ENCODE peak calls at places on chromosomes 13 and 19, in nine cellular contexts. One of them, this sample, is unnamed.

GRCh38 chr13:99656843-99657506 is 155.7 kb downstream of the TM9SF2 start:
- DNase-seq in MCF 10A: no peak
- DNase-seq in progenitor cell of endocrine pancreas: no peak
- DNase-seq in GM23338: no peak
- DNase-seq in fibroblast of mammary gland: no peak
- DNase-seq in thoracic aorta: no peak
- DNase-seq in H1: no peak
- DNase-seq in neural progenitor cell: peak
- DNase-seq in right atrium auricular region: no peak
- DNase-seq in this sample: no peak

GRCh38 chr19:2294377-2295335 is 12.7 kb upstream of the PEAK3 start:
- DNase-seq in MCF 10A: no peak
- DNase-seq in progenitor cell of endocrine pancreas: no peak
- DNase-seq in GM23338: no peak
- DNase-seq in fibroblast of mammary gland: peak
- DNase-seq in thoracic aorta: no peak
- DNase-seq in H1: no peak
- DNase-seq in neural progenitor cell: no peak
- DNase-seq in right atrium auricular region: no peak
- DNase-seq in this sample: peak

GRCh38 chr13:108734676-108735075 is 105.3 kb downstream of the MYO16 start:
- DNase-seq in MCF 10A: no peak
- DNase-seq in progenitor cell of endocrine pancreas: no peak
- DNase-seq in GM23338: peak
- DNase-seq in fibroblast of mammary gland: no peak
- DNase-seq in thoracic aorta: no peak
- DNase-seq in H1: peak
- DNase-seq in neural progenitor cell: peak
- DNase-seq in right atrium auricular region: no peak
- DNase-seq in this sample: no peak

GRCh38 chr13:87661471-87661870 is 9.7 kb upstream of the SLITRK5 start:
- DNase-seq in MCF 10A: peak
- DNase-seq in progenitor cell of endocrine pancreas: no peak
- DNase-seq in GM23338: no peak
- DNase-seq in fibroblast of mammary gland: peak
- DNase-seq in thoracic aorta: no peak
- DNase-seq in H1: no peak
- DNase-seq in neural progenitor cell: no peak
- DNase-seq in right atrium auricular region: no peak
- DNase-seq in this sample: no peak

GRCh38 chr13:77715233-77715891 is 17.9 kb downstream of the SLAIN1 start:
- DNase-seq in MCF 10A: no peak
- DNase-seq in progenitor cell of endocrine pancreas: no peak
- DNase-seq in GM23338: no peak
- DNase-seq in fibroblast of mammary gland: no peak
- DNase-seq in thoracic aorta: no peak
- DNase-seq in H1: no peak
- DNase-seq in neural progenitor cell: no peak
- DNase-seq in right atrium auricular region: no peak
- DNase-seq in this sample: no peak

GRCh38 chr13:102846261-102847015 is 606 bp downstream of the ERCC5 start:
- DNase-seq in MCF 10A: peak
- DNase-seq in progenitor cell of endocrine pancreas: peak
- DNase-seq in GM23338: peak
- DNase-seq in fibroblast of mammary gland: peak
- DNase-seq in thoracic aorta: no peak
- DNase-seq in H1: no peak
- DNase-seq in neural progenitor cell: peak
- DNase-seq in right atrium auricular region: no peak
- DNase-seq in this sample: no peak

GRCh38 chr19:47652285-47652684 is 43.4 kb downstream of the BICRA start:
- DNase-seq in MCF 10A: no peak
- DNase-seq in progenitor cell of endocrine pancreas: no peak
- DNase-seq in GM23338: no peak
- DNase-seq in fibroblast of mammary gland: no peak
- DNase-seq in thoracic aorta: no peak
- DNase-seq in H1: no peak
- DNase-seq in neural progenitor cell: no peak
- DNase-seq in right atrium auricular region: no peak
- DNase-seq in this sample: no peak

GRCh38 chr13:113746143-113746525 is 12.9 kb upstream of the TMEM255B start:
- DNase-seq in MCF 10A: no peak
- DNase-seq in progenitor cell of endocrine pancreas: no peak
- DNase-seq in GM23338: peak
- DNase-seq in fibroblast of mammary gland: no peak
- DNase-seq in thoracic aorta: no peak
- DNase-seq in H1: no peak
- DNase-seq in neural progenitor cell: no peak
- DNase-seq in right atrium auricular region: no peak
- DNase-seq in this sample: no peak

GRCh38 chr19:33055718-33056117 is 9.0 kb downstream of the RHPN2 start:
- DNase-seq in MCF 10A: no peak
- DNase-seq in progenitor cell of endocrine pancreas: no peak
- DNase-seq in GM23338: no peak
- DNase-seq in fibroblast of mammary gland: no peak
- DNase-seq in thoracic aorta: no peak
- DNase-seq in H1: no peak
- DNase-seq in neural progenitor cell: peak
- DNase-seq in right atrium auricular region: no peak
- DNase-seq in this sample: no peak

GRCh38 chr13:74273591-74273990 is 139.4 kb upstream of the KLF12 start:
- DNase-seq in MCF 10A: no peak
- DNase-seq in progenitor cell of endocrine pancreas: no peak
- DNase-seq in GM23338: no peak
- DNase-seq in fibroblast of mammary gland: no peak
- DNase-seq in thoracic aorta: no peak
- DNase-seq in H1: no peak
- DNase-seq in neural progenitor cell: no peak
- DNase-seq in right atrium auricular region: no peak
- DNase-seq in this sample: no peak

GRCh38 chr13:76027131-76027530 is 391.0 kb downstream of the LMO7 start:
- DNase-seq in MCF 10A: no peak
- DNase-seq in progenitor cell of endocrine pancreas: no peak
- DNase-seq in GM23338: peak
- DNase-seq in fibroblast of mammary gland: no peak
- DNase-seq in thoracic aorta: no peak
- DNase-seq in H1: no peak
- DNase-seq in neural progenitor cell: peak
- DNase-seq in right atrium auricular region: no peak
- DNase-seq in this sample: no peak

GRCh38 chr19:44748426-44749254 is at the start of gene BCL3:
- DNase-seq in MCF 10A: no peak
- DNase-seq in progenitor cell of endocrine pancreas: no peak
- DNase-seq in GM23338: peak
- DNase-seq in fibroblast of mammary gland: peak
- DNase-seq in thoracic aorta: no peak
- DNase-seq in H1: no peak
- DNase-seq in neural progenitor cell: peak
- DNase-seq in right atrium auricular region: no peak
- DNase-seq in this sample: no peak

GRCh38 chr13:32695602-32696250 is 109.5 kb downstream of the PDS5B start:
- DNase-seq in MCF 10A: no peak
- DNase-seq in progenitor cell of endocrine pancreas: no peak
- DNase-seq in GM23338: no peak
- DNase-seq in fibroblast of mammary gland: no peak
- DNase-seq in thoracic aorta: no peak
- DNase-seq in H1: no peak
- DNase-seq in neural progenitor cell: no peak
- DNase-seq in right atrium auricular region: no peak
- DNase-seq in this sample: no peak

GRCh38 chr19:44993526-44993925 is 7.7 kb upstream of the RELB start:
- DNase-seq in MCF 10A: no peak
- DNase-seq in progenitor cell of endocrine pancreas: no peak
- DNase-seq in GM23338: no peak
- DNase-seq in fibroblast of mammary gland: no peak
- DNase-seq in thoracic aorta: no peak
- DNase-seq in H1: no peak
- DNase-seq in neural progenitor cell: no peak
- DNase-seq in right atrium auricular region: no peak
- DNase-seq in this sample: no peak

GRCh38 chr13:24254151-24254810 is 55.1 kb upstream of the C1QTNF9 start:
- DNase-seq in MCF 10A: peak
- DNase-seq in progenitor cell of endocrine pancreas: no peak
- DNase-seq in GM23338: no peak
- DNase-seq in fibroblast of mammary gland: peak
- DNase-seq in thoracic aorta: no peak
- DNase-seq in H1: no peak
- DNase-seq in neural progenitor cell: no peak
- DNase-seq in right atrium auricular region: peak
- DNase-seq in this sample: no peak

GRCh38 chr19:58572026-58572817 is 913 bp downstream of the MZF1 start:
- DNase-seq in MCF 10A: no peak
- DNase-seq in progenitor cell of endocrine pancreas: no peak
- DNase-seq in GM23338: no peak
- DNase-seq in fibroblast of mammary gland: no peak
- DNase-seq in thoracic aorta: no peak
- DNase-seq in H1: no peak
- DNase-seq in neural progenitor cell: peak
- DNase-seq in right atrium auricular region: no peak
- DNase-seq in this sample: peak

GRCh38 chr13:99528547-99528946 is 27.3 kb downstream of the TM9SF2 start:
- DNase-seq in MCF 10A: peak
- DNase-seq in progenitor cell of endocrine pancreas: no peak
- DNase-seq in GM23338: no peak
- DNase-seq in fibroblast of mammary gland: no peak
- DNase-seq in thoracic aorta: no peak
- DNase-seq in H1: no peak
- DNase-seq in neural progenitor cell: peak
- DNase-seq in right atrium auricular region: no peak
- DNase-seq in this sample: no peak

GRCh38 chr19:35216833-35217707 is 11.5 kb downstream of the FAM187B start:
- DNase-seq in MCF 10A: peak
- DNase-seq in progenitor cell of endocrine pancreas: no peak
- DNase-seq in GM23338: peak
- DNase-seq in fibroblast of mammary gland: no peak
- DNase-seq in thoracic aorta: no peak
- DNase-seq in H1: no peak
- DNase-seq in neural progenitor cell: no peak
- DNase-seq in right atrium auricular region: no peak
- DNase-seq in this sample: no peak
- TF ChIP-seq CTCF in MCF 10A: no peak
- TF ChIP-seq CTCF in progenitor cell of endocrine pancreas: no peak
- TF ChIP-seq CTCF in GM23338: peak
- TF ChIP-seq CTCF in fibroblast of mammary gland: no peak
- TF ChIP-seq CTCF in thoracic aorta: no peak
- TF ChIP-seq CTCF in H1: peak
- TF ChIP-seq CTCF in neural progenitor cell: no peak
- TF ChIP-seq CTCF in right atrium auricular region: no peak
- TF ChIP-seq CTCF in this sample: no peak

GRCh38 chr13:69567514-69567913 is 540.1 kb upstream of the ATXN8OS start:
- DNase-seq in MCF 10A: no peak
- DNase-seq in progenitor cell of endocrine pancreas: no peak
- DNase-seq in GM23338: no peak
- DNase-seq in fibroblast of mammary gland: no peak
- DNase-seq in thoracic aorta: no peak
- DNase-seq in H1: no peak
- DNase-seq in neural progenitor cell: no peak
- DNase-seq in right atrium auricular region: no peak
- DNase-seq in this sample: no peak

GRCh38 chr13:69566104-69566716 is 541.4 kb upstream of the ATXN8OS start:
- DNase-seq in MCF 10A: no peak
- DNase-seq in progenitor cell of endocrine pancreas: no peak
- DNase-seq in GM23338: no peak
- DNase-seq in fibroblast of mammary gland: no peak
- DNase-seq in thoracic aorta: no peak
- DNase-seq in H1: no peak
- DNase-seq in neural progenitor cell: no peak
- DNase-seq in right atrium auricular region: no peak
- DNase-seq in this sample: no peak

DNA sequence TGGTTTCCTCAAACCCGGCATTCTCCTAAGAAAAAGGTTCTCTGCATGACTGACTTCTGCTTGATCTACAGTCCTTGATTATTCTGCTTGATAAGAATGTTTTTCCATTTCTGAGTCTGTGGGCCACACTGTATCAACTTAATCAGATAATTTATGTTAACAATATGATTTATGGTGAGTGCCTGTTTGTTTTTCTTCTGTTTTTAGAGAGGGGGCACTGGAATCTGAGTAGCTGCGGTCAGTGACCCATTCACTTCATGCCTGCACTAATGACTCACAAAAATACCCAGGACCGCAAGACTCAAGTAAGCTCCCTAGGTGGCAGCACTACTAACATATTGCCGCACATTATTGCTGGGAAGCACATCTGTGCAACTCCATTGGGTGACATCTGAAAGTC is 542.3 kb upstream of the ATXN8OS start:
- DNase-seq in MCF 10A: peak
- DNase-seq in progenitor cell of endocrine pancreas: no peak
- DNase-seq in GM23338: peak
- DNase-seq in fibroblast of mammary gland: peak
- DNase-seq in thoracic aorta: no peak
- DNase-seq in H1: no peak
- DNase-seq in neural progenitor cell: peak
- DNase-seq in right atrium auricular region: no peak
- DNase-seq in this sample: no peak
- TF ChIP-seq CTCF in MCF 10A: peak
- TF ChIP-seq CTCF in progenitor cell of endocrine pancreas: peak
- TF ChIP-seq CTCF in GM23338: peak
- TF ChIP-seq CTCF in fibroblast of mammary gland: no peak
- TF ChIP-seq CTCF in thoracic aorta: no peak
- TF ChIP-seq CTCF in H1: peak
- TF ChIP-seq CTCF in neural progenitor cell: peak
- TF ChIP-seq CTCF in right atrium auricular region: no peak
- TF ChIP-seq CTCF in this sample: peak

GRCh38 chr13:106083620-106084350 is 451.7 kb downstream of the EFNB2 start:
- DNase-seq in MCF 10A: peak
- DNase-seq in progenitor cell of endocrine pancreas: no peak
- DNase-seq in GM23338: peak
- DNase-seq in fibroblast of mammary gland: peak
- DNase-seq in thoracic aorta: no peak
- DNase-seq in H1: no peak
- DNase-seq in neural progenitor cell: peak
- DNase-seq in right atrium auricular region: no peak
- DNase-seq in this sample: no peak
- TF ChIP-seq CTCF in MCF 10A: peak
- TF ChIP-seq CTCF in progenitor cell of endocrine pancreas: peak
- TF ChIP-seq CTCF in GM23338: peak
- TF ChIP-seq CTCF in fibroblast of mammary gland: peak
- TF ChIP-seq CTCF in thoracic aorta: peak
- TF ChIP-seq CTCF in H1: peak
- TF ChIP-seq CTCF in neural progenitor cell: peak
- TF ChIP-seq CTCF in right atrium auricular region: peak
- TF ChIP-seq CTCF in this sample: peak

DNA sequence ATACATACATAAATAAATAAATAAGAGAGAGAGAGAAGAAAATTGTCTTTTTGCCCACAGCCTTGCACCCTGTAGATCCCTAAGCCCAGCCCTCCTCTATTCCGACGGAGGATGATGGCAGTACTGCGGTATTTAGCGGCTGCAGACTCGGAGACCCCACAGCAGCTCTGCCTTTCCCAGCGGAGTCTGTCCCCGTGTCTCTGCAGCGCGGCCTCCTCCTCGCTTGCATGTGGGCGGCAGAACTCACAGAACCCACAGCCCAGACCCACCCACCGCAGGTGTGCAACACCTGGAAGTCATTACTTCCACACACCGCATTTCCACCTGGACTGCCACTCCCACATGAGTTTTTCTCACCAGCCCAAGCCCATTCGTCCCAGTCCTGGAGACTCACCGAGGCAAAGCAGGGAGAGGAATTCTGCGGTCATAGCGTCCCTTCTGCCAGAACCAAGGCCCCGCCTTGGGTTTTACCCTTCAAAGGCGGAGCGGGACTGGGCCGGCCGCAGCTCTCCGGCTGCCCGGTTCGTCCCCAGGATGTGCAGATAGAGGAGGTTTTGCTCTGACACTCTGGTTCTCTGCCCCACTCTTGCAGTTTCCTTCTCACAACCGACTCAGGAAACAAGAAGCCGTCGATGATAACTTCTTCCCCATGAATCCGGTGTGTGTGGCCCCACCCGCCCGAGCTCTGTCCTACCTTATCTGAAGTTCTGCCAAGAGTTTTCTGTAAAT is at the start of gene VSTM1:
- DNase-seq in MCF 10A: no peak
- DNase-seq in progenitor cell of endocrine pancreas: no peak
- DNase-seq in GM23338: no peak
- DNase-seq in fibroblast of mammary gland: no peak
- DNase-seq in thoracic aorta: no peak
- DNase-seq in H1: no peak
- DNase-seq in neural progenitor cell: no peak
- DNase-seq in right atrium auricular region: no peak
- DNase-seq in this sample: no peak
- TF ChIP-seq CTCF in MCF 10A: no peak
- TF ChIP-seq CTCF in progenitor cell of endocrine pancreas: no peak
- TF ChIP-seq CTCF in GM23338: no peak
- TF ChIP-seq CTCF in fibroblast of mammary gland: no peak
- TF ChIP-seq CTCF in thoracic aorta: no peak
- TF ChIP-seq CTCF in H1: no peak
- TF ChIP-seq CTCF in neural progenitor cell: no peak
- TF ChIP-seq CTCF in right atrium auricular region: no peak
- TF ChIP-seq CTCF in this sample: no peak

This sample was measured in D721Med.